ENCODE peak calls at places on chromosomes 11 and 22, in seven cellular contexts. One of them, this sample, is unnamed.

GRCh38 chr11:25991476-25991875 is 340.5 kb upstream of the ANO3 start:
- DNase-seq in CD4-positive, CD25-positive, alpha-beta regulatory T cell: no peak
- DNase-seq in right atrium auricular region: no peak
- DNase-seq in heart right ventricle: no peak
- DNase-seq in neuronal stem cell: no peak
- DNase-seq in AG04450: no peak
- DNase-seq in heart left ventricle: no peak
- DNase-seq in this sample: no peak

GRCh38 chr11:6682591-6682935 is 577 bp downstream of the MRPL17 start:
- DNase-seq in AG04450: no peak
- DNase-seq in right atrium auricular region: no peak
- DNase-seq in neuronal stem cell: no peak
- DNase-seq in CD4-positive, CD25-positive, alpha-beta regulatory T cell: no peak
- DNase-seq in heart right ventricle: no peak
- DNase-seq in heart left ventricle: no peak
- DNase-seq in this sample: peak; percentile 37

GRCh38 chr11:11992257-11992690 is 16.2 kb downstream of the DKK3 start:
- DNase-seq in AG04450: no peak
- DNase-seq in CD4-positive, CD25-positive, alpha-beta regulatory T cell: no peak
- DNase-seq in heart left ventricle: peak; percentile 67
- DNase-seq in neuronal stem cell: no peak
- DNase-seq in heart right ventricle: no peak
- DNase-seq in right atrium auricular region: no peak
- DNase-seq in this sample: no peak

GRCh38 chr22:41847300-41847699 is 14.4 kb downstream of the SREBF2 start:
- DNase-seq in heart right ventricle: no peak
- DNase-seq in CD4-positive, CD25-positive, alpha-beta regulatory T cell: no peak
- DNase-seq in heart left ventricle: no peak
- DNase-seq in AG04450: no peak
- DNase-seq in neuronal stem cell: no peak
- DNase-seq in right atrium auricular region: no peak
- DNase-seq in this sample: no peak

GRCh38 chr11:94469416-94469815 is 24.2 kb downstream of the MRE11 start:
- DNase-seq in heart left ventricle: no peak
- DNase-seq in right atrium auricular region: no peak
- DNase-seq in CD4-positive, CD25-positive, alpha-beta regulatory T cell: no peak
- DNase-seq in heart right ventricle: no peak
- DNase-seq in AG04450: no peak
- DNase-seq in neuronal stem cell: no peak
- DNase-seq in this sample: no peak

GRCh38 chr11:22702022-22702421 is 35.6 kb downstream of the GAS2 start:
- DNase-seq in CD4-positive, CD25-positive, alpha-beta regulatory T cell: no peak
- DNase-seq in AG04450: no peak
- DNase-seq in right atrium auricular region: no peak
- DNase-seq in heart right ventricle: no peak
- DNase-seq in heart left ventricle: no peak
- DNase-seq in neuronal stem cell: no peak
- DNase-seq in this sample: no peak

GRCh38 chr11:43282607-43283440 is 29.0 kb upstream of the API5 start:
- DNase-seq in CD4-positive, CD25-positive, alpha-beta regulatory T cell: peak; percentile 2
- DNase-seq in AG04450: no peak
- DNase-seq in heart left ventricle: peak; percentile 33
- DNase-seq in neuronal stem cell: peak; percentile 51
- DNase-seq in heart right ventricle: no peak
- DNase-seq in right atrium auricular region: no peak
- DNase-seq in this sample: peak; percentile 53

GRCh38 chr22:29190051-29190450 is 15.6 kb upstream of the EMID1 start:
- DNase-seq in AG04450: no peak
- DNase-seq in neuronal stem cell: no peak
- DNase-seq in heart left ventricle: no peak
- DNase-seq in right atrium auricular region: no peak
- DNase-seq in CD4-positive, CD25-positive, alpha-beta regulatory T cell: no peak
- DNase-seq in heart right ventricle: no peak
- DNase-seq in this sample: no peak

GRCh38 chr22:25682071-25682470 is 59.9 kb upstream of the MYO18B start:
- DNase-seq in CD4-positive, CD25-positive, alpha-beta regulatory T cell: no peak
- DNase-seq in neuronal stem cell: no peak
- DNase-seq in heart right ventricle: no peak
- DNase-seq in right atrium auricular region: no peak
- DNase-seq in heart left ventricle: no peak
- DNase-seq in AG04450: no peak
- DNase-seq in this sample: no peak

GRCh38 chr11:128195057-128195751 is 392.2 kb downstream of the ETS1 start:
- DNase-seq in heart left ventricle: no peak
- DNase-seq in heart right ventricle: no peak
- DNase-seq in neuronal stem cell: no peak
- DNase-seq in right atrium auricular region: no peak
- DNase-seq in AG04450: no peak
- DNase-seq in CD4-positive, CD25-positive, alpha-beta regulatory T cell: no peak
- DNase-seq in this sample: no peak

GRCh38 chr11:37248145-37248544 is 650.1 kb upstream of the RAG2 start:
- DNase-seq in heart left ventricle: no peak
- DNase-seq in right atrium auricular region: no peak
- DNase-seq in neuronal stem cell: no peak
- DNase-seq in heart right ventricle: no peak
- DNase-seq in AG04450: no peak
- DNase-seq in CD4-positive, CD25-positive, alpha-beta regulatory T cell: no peak
- DNase-seq in this sample: no peak
- H3K9me3 ChIP-seq in heart left ventricle: no peaks in the 10 kb centered on the region
- H3K9me3 ChIP-seq in right atrium auricular region: no peaks in the 10 kb centered on the region
- H3K9me3 ChIP-seq in neuronal stem cell: no peaks in the 10 kb centered on the region
- H3K9me3 ChIP-seq in heart right ventricle: no peaks in the 10 kb centered on the region
- H3K9me3 ChIP-seq in AG04450: peaks cover 3% of the 10 kb centered on the region
- H3K9me3 ChIP-seq in CD4-positive, CD25-positive, alpha-beta regulatory T cell: no peaks in the 10 kb centered on the region
- H3K9me3 ChIP-seq in this sample: peaks cover 4% of the 10 kb centered on the region

DNA sequence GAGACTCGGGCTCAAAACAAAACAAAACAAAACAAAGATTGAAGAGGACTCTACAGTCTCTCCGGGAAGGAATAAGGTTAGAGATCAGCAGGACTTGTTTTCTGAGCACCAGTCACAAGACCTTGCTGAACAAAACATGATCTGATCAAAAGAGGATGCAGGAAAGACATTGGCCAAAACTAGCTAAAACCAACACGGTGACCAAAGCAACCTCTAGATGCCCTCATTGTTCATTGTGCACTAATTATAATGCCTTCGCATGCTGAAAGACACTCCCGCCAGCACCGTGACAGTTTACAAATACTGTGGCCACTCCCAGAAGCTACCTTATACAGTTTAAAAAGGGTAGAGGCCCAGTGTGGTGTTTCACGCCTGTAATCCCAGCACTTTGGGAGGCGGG is 15.7 kb upstream of the CHKA start:
- DNase-seq in AG04450: no peak
- DNase-seq in heart right ventricle: no peak
- DNase-seq in heart left ventricle: no peak
- DNase-seq in neuronal stem cell: no peak
- DNase-seq in right atrium auricular region: no peak
- DNase-seq in CD4-positive, CD25-positive, alpha-beta regulatory T cell: no peak
- DNase-seq in this sample: no peak
- H3K9me3 ChIP-seq in AG04450: peaks cover 28% of the 10 kb centered on the region
- H3K9me3 ChIP-seq in heart right ventricle: no peaks in the 10 kb centered on the region
- H3K9me3 ChIP-seq in heart left ventricle: no peaks in the 10 kb centered on the region
- H3K9me3 ChIP-seq in neuronal stem cell: peaks cover 20% of the 10 kb centered on the region
- H3K9me3 ChIP-seq in right atrium auricular region: no peaks in the 10 kb centered on the region
- H3K9me3 ChIP-seq in CD4-positive, CD25-positive, alpha-beta regulatory T cell: no peaks in the 10 kb centered on the region
- H3K9me3 ChIP-seq in this sample: peaks cover 15% of the 10 kb centered on the region

DNA sequence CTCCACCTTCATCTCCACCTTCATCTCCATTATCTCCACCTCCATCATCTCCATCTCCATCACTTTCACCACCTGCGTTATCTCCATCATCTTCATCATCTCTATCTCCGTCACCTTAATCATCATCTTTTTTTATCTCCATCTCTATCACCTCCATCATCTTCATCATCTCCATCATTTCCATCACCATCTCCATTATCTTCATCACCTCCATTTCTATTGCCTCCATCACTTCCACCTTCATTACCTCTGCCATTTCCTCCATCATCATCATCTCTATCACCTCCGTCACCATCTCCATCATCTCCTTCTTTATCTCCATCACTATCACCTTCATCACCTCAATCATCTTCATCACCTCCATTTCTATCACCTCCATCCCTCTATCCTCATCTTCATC is 573.5 kb downstream of the TBC1D22A start:
- DNase-seq in right atrium auricular region: no peak
- DNase-seq in CD4-positive, CD25-positive, alpha-beta regulatory T cell: no peak
- DNase-seq in heart left ventricle: no peak
- DNase-seq in neuronal stem cell: no peak
- DNase-seq in heart right ventricle: no peak
- DNase-seq in AG04450: no peak
- DNase-seq in this sample: no peak
- H3K9me3 ChIP-seq in right atrium auricular region: no peaks in the 10 kb centered on the region
- H3K9me3 ChIP-seq in CD4-positive, CD25-positive, alpha-beta regulatory T cell: no peaks in the 10 kb centered on the region
- H3K9me3 ChIP-seq in heart left ventricle: no peaks in the 10 kb centered on the region
- H3K9me3 ChIP-seq in neuronal stem cell: no peaks in the 10 kb centered on the region
- H3K9me3 ChIP-seq in heart right ventricle: no peaks in the 10 kb centered on the region
- H3K9me3 ChIP-seq in AG04450: peaks cover 21% of the 10 kb centered on the region
- H3K9me3 ChIP-seq in this sample: no peaks in the 10 kb centered on the region

GRCh38 chr11:134956461-134957209 is 544.6 kb upstream of the B3GAT1 start:
- DNase-seq in right atrium auricular region: peak; percentile 21
- DNase-seq in neuronal stem cell: no peak
- DNase-seq in heart left ventricle: no peak
- DNase-seq in heart right ventricle: no peak
- DNase-seq in CD4-positive, CD25-positive, alpha-beta regulatory T cell: no peak
- DNase-seq in AG04450: no peak
- DNase-seq in this sample: no peak
- H3K9me3 ChIP-seq in right atrium auricular region: no peaks in the 10 kb centered on the region
- H3K9me3 ChIP-seq in neuronal stem cell: no peaks in the 10 kb centered on the region
- H3K9me3 ChIP-seq in heart left ventricle: no peaks in the 10 kb centered on the region
- H3K9me3 ChIP-seq in heart right ventricle: no peaks in the 10 kb centered on the region
- H3K9me3 ChIP-seq in CD4-positive, CD25-positive, alpha-beta regulatory T cell: no peaks in the 10 kb centered on the region
- H3K9me3 ChIP-seq in AG04450: peaks cover 4% of the 10 kb centered on the region
- H3K9me3 ChIP-seq in this sample: no peaks in the 10 kb centered on the region

GRCh38 chr22:49345896-49346295 is 481.8 kb downstream of the BRD1 start:
- DNase-seq in neuronal stem cell: no peak
- DNase-seq in heart right ventricle: no peak
- DNase-seq in heart left ventricle: no peak
- DNase-seq in AG04450: no peak
- DNase-seq in right atrium auricular region: no peak
- DNase-seq in CD4-positive, CD25-positive, alpha-beta regulatory T cell: no peak
- DNase-seq in this sample: no peak
- H3K9me3 ChIP-seq in neuronal stem cell: no peaks in the 10 kb centered on the region
- H3K9me3 ChIP-seq in heart right ventricle: no peaks in the 10 kb centered on the region
- H3K9me3 ChIP-seq in heart left ventricle: no peaks in the 10 kb centered on the region
- H3K9me3 ChIP-seq in AG04450: peaks cover 73% of the 10 kb centered on the region
- H3K9me3 ChIP-seq in right atrium auricular region: no peaks in the 10 kb centered on the region
- H3K9me3 ChIP-seq in CD4-positive, CD25-positive, alpha-beta regulatory T cell: no peaks in the 10 kb centered on the region
- H3K9me3 ChIP-seq in this sample: no peaks in the 10 kb centered on the region

GRCh38 chr11:48261600-48261999 is 2.1 kb upstream of the OR4X1 start:
- DNase-seq in CD4-positive, CD25-positive, alpha-beta regulatory T cell: no peak
- DNase-seq in AG04450: no peak
- DNase-seq in neuronal stem cell: no peak
- DNase-seq in heart left ventricle: no peak
- DNase-seq in right atrium auricular region: no peak
- DNase-seq in heart right ventricle: no peak
- DNase-seq in this sample: no peak
- H3K9me3 ChIP-seq in CD4-positive, CD25-positive, alpha-beta regulatory T cell: no peaks in the 10 kb centered on the region
- H3K9me3 ChIP-seq in AG04450: no peaks in the 10 kb centered on the region
- H3K9me3 ChIP-seq in neuronal stem cell: no peaks in the 10 kb centered on the region
- H3K9me3 ChIP-seq in heart left ventricle: no peaks in the 10 kb centered on the region
- H3K9me3 ChIP-seq in right atrium auricular region: no peaks in the 10 kb centered on the region
- H3K9me3 ChIP-seq in heart right ventricle: no peaks in the 10 kb centered on the region
- H3K9me3 ChIP-seq in this sample: no peaks in the 10 kb centered on the region

GRCh38 chr22:47320560-47320959 is 558.1 kb downstream of the TBC1D22A start:
- DNase-seq in AG04450: no peak
- DNase-seq in heart right ventricle: no peak
- DNase-seq in right atrium auricular region: no peak
- DNase-seq in neuronal stem cell: no peak
- DNase-seq in heart left ventricle: no peak
- DNase-seq in CD4-positive, CD25-positive, alpha-beta regulatory T cell: no peak
- DNase-seq in this sample: no peak

GRCh38 chr22:47323518-47323917 is 561.1 kb downstream of the TBC1D22A start:
- DNase-seq in heart right ventricle: no peak
- DNase-seq in AG04450: no peak
- DNase-seq in neuronal stem cell: no peak
- DNase-seq in right atrium auricular region: no peak
- DNase-seq in CD4-positive, CD25-positive, alpha-beta regulatory T cell: no peak
- DNase-seq in heart left ventricle: no peak
- DNase-seq in this sample: no peak

GRCh38 chr22:47325249-47325648 is 562.8 kb downstream of the TBC1D22A start:
- DNase-seq in heart left ventricle: no peak
- DNase-seq in AG04450: no peak
- DNase-seq in neuronal stem cell: no peak
- DNase-seq in right atrium auricular region: peak; percentile 18
- DNase-seq in heart right ventricle: no peak
- DNase-seq in CD4-positive, CD25-positive, alpha-beta regulatory T cell: no peak
- DNase-seq in this sample: no peak

GRCh38 chr22:47324435-47324990 is 562.1 kb downstream of the TBC1D22A start:
- DNase-seq in heart left ventricle: no peak
- DNase-seq in heart right ventricle: no peak
- DNase-seq in right atrium auricular region: peak; percentile 18
- DNase-seq in CD4-positive, CD25-positive, alpha-beta regulatory T cell: no peak
- DNase-seq in AG04450: no peak
- DNase-seq in neuronal stem cell: no peak
- DNase-seq in this sample: no peak

GRCh38 chr22:47322854-47323253 is 560.4 kb downstream of the TBC1D22A start:
- DNase-seq in heart right ventricle: no peak
- DNase-seq in neuronal stem cell: no peak
- DNase-seq in heart left ventricle: no peak
- DNase-seq in CD4-positive, CD25-positive, alpha-beta regulatory T cell: no peak
- DNase-seq in AG04450: no peak
- DNase-seq in right atrium auricular region: peak; percentile 47
- DNase-seq in this sample: no peak
- H3K9me3 ChIP-seq in heart right ventricle: peaks cover 2% of the 10 kb centered on the region
- H3K9me3 ChIP-seq in neuronal stem cell: no peaks in the 10 kb centered on the region
- H3K9me3 ChIP-seq in heart left ventricle: no peaks in the 10 kb centered on the region
- H3K9me3 ChIP-seq in CD4-positive, CD25-positive, alpha-beta regulatory T cell: peaks cover 5% of the 10 kb centered on the region
- H3K9me3 ChIP-seq in AG04450: peaks cover 13% of the 10 kb centered on the region
- H3K9me3 ChIP-seq in right atrium auricular region: peaks cover 4% of the 10 kb centered on the region
- H3K9me3 ChIP-seq in this sample: peaks cover 12% of the 10 kb centered on the region

GRCh38 chr11:2643746-2644145 is 56.0 kb downstream of the KCNQ1OT1 start:
- DNase-seq in right atrium auricular region: no peak
- DNase-seq in heart right ventricle: no peak
- DNase-seq in AG04450: no peak
- DNase-seq in heart left ventricle: no peak
- DNase-seq in CD4-positive, CD25-positive, alpha-beta regulatory T cell: no peak
- DNase-seq in neuronal stem cell: no peak
- DNase-seq in this sample: no peak
- H3K9me3 ChIP-seq in right atrium auricular region: peaks cover 23% of the 10 kb centered on the region
- H3K9me3 ChIP-seq in heart right ventricle: peaks cover 53% of the 10 kb centered on the region
- H3K9me3 ChIP-seq in AG04450: peaks cover 40% of the 10 kb centered on the region
- H3K9me3 ChIP-seq in heart left ventricle: no peaks in the 10 kb centered on the region
- H3K9me3 ChIP-seq in CD4-positive, CD25-positive, alpha-beta regulatory T cell: peaks cover 56% of the 10 kb centered on the region
- H3K9me3 ChIP-seq in neuronal stem cell: peaks cover 42% of the 10 kb centered on the region
- H3K9me3 ChIP-seq in this sample: peaks cover 26% of the 10 kb centered on the region

GRCh38 chr22:47361247-47361646 is 598.8 kb downstream of the TBC1D22A start:
- DNase-seq in CD4-positive, CD25-positive, alpha-beta regulatory T cell: no peak
- DNase-seq in neuronal stem cell: no peak
- DNase-seq in heart left ventricle: no peak
- DNase-seq in heart right ventricle: no peak
- DNase-seq in right atrium auricular region: no peak
- DNase-seq in AG04450: no peak
- DNase-seq in this sample: no peak
- H3K9me3 ChIP-seq in CD4-positive, CD25-positive, alpha-beta regulatory T cell: peaks cover 6% of the 10 kb centered on the region
- H3K9me3 ChIP-seq in neuronal stem cell: no peaks in the 10 kb centered on the region
- H3K9me3 ChIP-seq in heart left ventricle: no peaks in the 10 kb centered on the region
- H3K9me3 ChIP-seq in heart right ventricle: peaks cover 4% of the 10 kb centered on the region
- H3K9me3 ChIP-seq in right atrium auricular region: no peaks in the 10 kb centered on the region
- H3K9me3 ChIP-seq in AG04450: no peaks in the 10 kb centered on the region
- H3K9me3 ChIP-seq in this sample: peaks cover 3% of the 10 kb centered on the region

GRCh38 chr11:134916829-134917228 is 504.8 kb upstream of the B3GAT1 start:
- DNase-seq in neuronal stem cell: no peak
- DNase-seq in CD4-positive, CD25-positive, alpha-beta regulatory T cell: no peak
- DNase-seq in right atrium auricular region: no peak
- DNase-seq in AG04450: no peak
- DNase-seq in heart left ventricle: no peak
- DNase-seq in heart right ventricle: no peak
- DNase-seq in this sample: no peak
- H3K9me3 ChIP-seq in neuronal stem cell: no peaks in the 10 kb centered on the region
- H3K9me3 ChIP-seq in CD4-positive, CD25-positive, alpha-beta regulatory T cell: no peaks in the 10 kb centered on the region
- H3K9me3 ChIP-seq in right atrium auricular region: no peaks in the 10 kb centered on the region
- H3K9me3 ChIP-seq in AG04450: no peaks in the 10 kb centered on the region
- H3K9me3 ChIP-seq in heart left ventricle: no peaks in the 10 kb centered on the region
- H3K9me3 ChIP-seq in heart right ventricle: no peaks in the 10 kb centered on the region
- H3K9me3 ChIP-seq in this sample: no peaks in the 10 kb centered on the region